ENCODE peak calls at places on chromosomes 1 and 21, in four cellular contexts. One of them, this sample, is unnamed.

GRCh38 chr1:227883641-227884301 is 64.0 kb downstream of the WNT9A start:
- DNase-seq in mucosa of descending colon: peak
- DNase-seq in astrocyte of the spinal cord: no peak
- DNase-seq in GM06990: no peak
- DNase-seq in this sample: peak

GRCh38 chr1:183697814-183698590 is 44.9 kb upstream of the APOBEC4 start:
- DNase-seq in mucosa of descending colon: no peak
- DNase-seq in astrocyte of the spinal cord: no peak
- DNase-seq in GM06990: no peak
- DNase-seq in this sample: no peak

GRCh38 chr1:119471566-119471965 is 35.4 kb upstream of the HSD3B1 start:
- DNase-seq in mucosa of descending colon: no peak
- DNase-seq in astrocyte of the spinal cord: no peak
- DNase-seq in GM06990: no peak
- DNase-seq in this sample: no peak

GRCh38 chr1:84959294-84959693 is 37.6 kb downstream of the MCOLN2 start:
- DNase-seq in mucosa of descending colon: no peak
- DNase-seq in astrocyte of the spinal cord: no peak
- DNase-seq in GM06990: peak
- DNase-seq in this sample: no peak

GRCh38 chr1:25556791-25557476 is 13.5 kb downstream of the LDLRAP1 start:
- DNase-seq in mucosa of descending colon: no peak
- DNase-seq in astrocyte of the spinal cord: no peak
- DNase-seq in GM06990: no peak
- DNase-seq in this sample: peak

GRCh38 chr1:101128211-101128727 is 102.7 kb upstream of the DPH5 start:
- DNase-seq in mucosa of descending colon: no peak
- DNase-seq in astrocyte of the spinal cord: no peak
- DNase-seq in GM06990: peak
- DNase-seq in this sample: no peak

GRCh38 chr1:31932491-31933316 is 5.5 kb downstream of the PTP4A2 start:
- DNase-seq in mucosa of descending colon: no peak
- DNase-seq in astrocyte of the spinal cord: no peak
- DNase-seq in GM06990: no peak
- DNase-seq in this sample: no peak

GRCh38 chr21:29718081-29718815 is 221.5 kb downstream of the GRIK1 start:
- DNase-seq in mucosa of descending colon: no peak
- DNase-seq in astrocyte of the spinal cord: no peak
- DNase-seq in GM06990: no peak
- DNase-seq in this sample: no peak

GRCh38 chr1:97778718-97779117 is 142.1 kb downstream of the DPYD start:
- DNase-seq in mucosa of descending colon: no peak
- DNase-seq in astrocyte of the spinal cord: peak
- DNase-seq in GM06990: no peak
- DNase-seq in this sample: no peak

GRCh38 chr1:18976096-18976495 is 19.6 kb upstream of the IFFO2 start:
- DNase-seq in mucosa of descending colon: no peak
- DNase-seq in astrocyte of the spinal cord: no peak
- DNase-seq in GM06990: no peak
- DNase-seq in this sample: no peak

GRCh38 chr1:222994506-222995229 is 148.4 kb downstream of the TLR5 start:
- DNase-seq in mucosa of descending colon: no peak
- DNase-seq in astrocyte of the spinal cord: peak
- DNase-seq in GM06990: no peak
- DNase-seq in this sample: no peak

DNA sequence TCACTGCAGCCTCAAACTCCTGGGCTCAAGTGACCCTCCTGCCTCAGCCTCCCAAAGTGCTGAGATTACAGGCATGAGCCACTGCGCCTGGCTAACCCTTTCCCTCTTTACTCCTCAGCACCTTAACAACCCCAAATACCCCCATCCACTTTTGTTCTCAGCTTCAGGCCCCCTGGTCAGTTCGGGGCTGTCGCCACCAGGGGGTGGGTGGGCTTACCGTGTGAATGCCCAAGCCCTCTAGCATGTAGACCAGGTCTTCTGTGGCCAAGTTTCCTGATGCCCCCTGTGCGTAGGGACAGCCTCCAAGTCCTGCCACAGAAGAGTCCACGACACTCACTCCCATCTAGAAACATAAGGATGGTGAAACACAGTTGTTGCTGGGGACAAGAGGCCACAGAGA is 3.6 kb upstream of the GALE start:
- DNase-seq in mucosa of descending colon: no peak
- DNase-seq in astrocyte of the spinal cord: no peak
- DNase-seq in GM06990: no peak
- DNase-seq in this sample: no peak
- TF ChIP-seq CTCF in mucosa of descending colon: no peak
- TF ChIP-seq CTCF in astrocyte of the spinal cord: peak
- TF ChIP-seq CTCF in GM06990: no peak
- TF ChIP-seq CTCF in this sample: no peak

GRCh38 chr1:156801409-156802121 is 15.1 kb downstream of the SH2D2A start:
- DNase-seq in mucosa of descending colon: no peak
- DNase-seq in astrocyte of the spinal cord: peak
- DNase-seq in GM06990: no peak
- DNase-seq in this sample: no peak
- TF ChIP-seq CTCF in mucosa of descending colon: no peak
- TF ChIP-seq CTCF in astrocyte of the spinal cord: peak
- TF ChIP-seq CTCF in GM06990: no peak
- TF ChIP-seq CTCF in this sample: no peak

GRCh38 chr1:20964540-20965484 is 177.7 kb upstream of the HP1BP3 start:
- DNase-seq in mucosa of descending colon: no peak
- DNase-seq in astrocyte of the spinal cord: no peak
- DNase-seq in GM06990: peak
- DNase-seq in this sample: peak
- TF ChIP-seq CTCF in mucosa of descending colon: no peak
- TF ChIP-seq CTCF in astrocyte of the spinal cord: no peak
- TF ChIP-seq CTCF in GM06990: peak
- TF ChIP-seq CTCF in this sample: no peak

GRCh38 chr1:247487057-247487456 is 29.2 kb upstream of the OR2B11 start:
- DNase-seq in mucosa of descending colon: no peak
- DNase-seq in astrocyte of the spinal cord: peak
- DNase-seq in GM06990: no peak
- DNase-seq in this sample: peak
- TF ChIP-seq CTCF in mucosa of descending colon: peak
- TF ChIP-seq CTCF in astrocyte of the spinal cord: no peak
- TF ChIP-seq CTCF in GM06990: peak
- TF ChIP-seq CTCF in this sample: peak

DNA sequence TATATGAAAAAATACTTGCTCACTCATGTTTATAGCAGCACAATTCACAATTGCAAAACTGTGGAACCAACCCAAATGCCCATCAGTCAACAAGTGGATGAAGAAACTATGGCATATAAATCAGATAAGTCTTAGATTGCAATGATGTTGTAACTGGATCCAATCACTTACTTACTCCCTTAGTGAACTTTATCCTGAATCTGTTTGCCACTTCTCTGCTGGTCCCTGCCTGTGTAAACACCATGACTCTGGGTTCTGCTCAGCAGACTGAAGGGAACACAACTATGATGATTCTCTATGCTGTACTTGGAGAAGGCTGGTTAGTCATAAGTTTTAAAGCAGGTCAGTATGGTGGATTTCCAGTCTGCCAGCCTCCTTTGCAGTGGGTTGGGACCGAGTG is 391.2 kb downstream of the RWDD3 start:
- DNase-seq in mucosa of descending colon: no peak
- DNase-seq in astrocyte of the spinal cord: no peak
- DNase-seq in GM06990: no peak
- DNase-seq in this sample: no peak
- TF ChIP-seq CTCF in mucosa of descending colon: no peak
- TF ChIP-seq CTCF in astrocyte of the spinal cord: no peak
- TF ChIP-seq CTCF in GM06990: no peak
- TF ChIP-seq CTCF in this sample: no peak

GRCh38 chr1:51962486-51963356 is 27.8 kb downstream of the RAB3B start:
- DNase-seq in mucosa of descending colon: no peak
- DNase-seq in astrocyte of the spinal cord: no peak
- DNase-seq in GM06990: no peak
- DNase-seq in this sample: no peak
- TF ChIP-seq CTCF in mucosa of descending colon: no peak
- TF ChIP-seq CTCF in astrocyte of the spinal cord: no peak
- TF ChIP-seq CTCF in GM06990: no peak
- TF ChIP-seq CTCF in this sample: no peak

This sample was measured in prostate gland.